ENCODE peak calls at places on chromosome 9, in five cellular contexts. A is neuronal stem cell, S is breast epithelium, R is gastrocnemius medialis, Y is H9. K is an unnamed sample.

GRCh38 chr9:19720374-19720773 is 68.5 kb downstream of the SLC24A2 start:
- DNase-seq in A (peak; percentile 73), S (no peak), R (no peak), Y (no peak), K (peak; percentile 26)

GRCh38 chr9:75190762-75191161 is 102.4 kb downstream of the OSTF1 start:
- DNase-seq in A (no peak), S (no peak), R (no peak), Y (no peak), K (no peak)

GRCh38 chr9:89955144-89955543 is 350.3 kb downstream of the GADD45G start:
- DNase-seq in A (no peak), S (no peak), R (no peak), Y (no peak), K (no peak)

GRCh38 chr9:136147890-136148714 is 29.4 kb upstream of the TMEM250 start:
- DNase-seq in A (no peak), S (no peak), R (no peak), Y (no peak), K (no peak)

GRCh38 chr9:69412741-69413150 is 87.7 kb downstream of the ENTREP1 start:
- DNase-seq in A (peak; percentile 58), S (no peak), R (peak; percentile 57), Y (peak; percentile 94), K (no peak)

GRCh38 chr9:89884356-89885083 is 279.7 kb downstream of the GADD45G start:
- DNase-seq in A (no peak), S (peak; percentile 44), R (peak; percentile 86), Y (no peak), K (no peak)

GRCh38 chr9:91207889-91208651 is 153.6 kb downstream of the AUH start:
- DNase-seq in A (no peak), S (no peak), R (no peak), Y (no peak), K (no peak)

GRCh38 chr9:136228107-136228875 is 17.3 kb downstream of the QSOX2 start:
- DNase-seq in A (no peak), S (no peak), R (no peak), Y (no peak), K (no peak)

GRCh38 chr9:83538172-83538889 is at the start of gene FRMD3:
- DNase-seq in A (peak; percentile 78), S (peak; percentile 67), R (peak; percentile 66), Y (peak; percentile 85), K (no peak)

GRCh38 chr9:137463194-137463930 is 4.2 kb upstream of the NSMF start:
- DNase-seq in A (no peak), S (no peak), R (no peak), Y (no peak), K (no peak)

GRCh38 chr9:122075135-122076030 is 17.7 kb downstream of the TTLL11 start:
- DNase-seq in A (no peak), S (no peak), R (peak; percentile 26), Y (no peak), K (no peak)

GRCh38 chr9:119101048-119101447 is 268.2 kb downstream of the BRINP1 start:
- DNase-seq in A (peak; percentile 3), S (no peak), R (no peak), Y (peak; percentile 34), K (no peak)

GRCh38 chr9:126375386-126375785 is 48.8 kb downstream of the MVB12B start:
- DNase-seq in A (no peak), S (no peak), R (no peak), Y (no peak), K (peak; percentile 20)

GRCh38 chr9:21549251-21549765 is 67.2 kb upstream of the IFNE start:
- DNase-seq in A (no peak), S (no peak), R (no peak), Y (no peak), K (no peak)

GRCh38 chr9:23830459-23830805 is 4.4 kb upstream of the ELAVL2 start:
- DNase-seq in A (no peak), S (no peak), R (no peak), Y (no peak), K (no peak)

GRCh38 chr9:116632990-116633441 is 54.1 kb upstream of the TRIM32 start:
- DNase-seq in A (no peak), S (no peak), R (no peak), Y (no peak), K (no peak)

GRCh38 chr9:122191519-122191918 is 31.8 kb downstream of the MORN5 start:
- DNase-seq in A (no peak), S (no peak), R (no peak), Y (no peak), K (no peak)

GRCh38 chr9:5612187-5612535 is 16.7 kb upstream of the RIC1 start:
- DNase-seq in A (no peak), S (no peak), R (peak; percentile 61), Y (no peak), K (no peak)

GRCh38 chr9:129451089-129451656 is 169.7 kb downstream of the C9orf50 start:
- DNase-seq in A (no peak), S (no peak), R (no peak), Y (no peak), K (no peak)

GRCh38 chr9:35774907-35775635 is 16.3 kb upstream of the NPR2 start:
- DNase-seq in A (no peak), S (no peak), R (no peak), Y (no peak), K (no peak)

GRCh38 chr9:74499770-74500583 is 2.8 kb downstream of the RORB start:
- DNase-seq in A (peak; percentile 21), S (no peak), R (no peak), Y (peak; percentile 43), K (no peak)

GRCh38 chr9:119289740-119290139 is 79.5 kb downstream of the BRINP1 start:
- DNase-seq in A (peak; percentile 64), S (no peak), R (peak; percentile 53), Y (peak; percentile 46), K (peak; percentile 35)

GRCh38 chr9:2307480-2307879 is 292.3 kb downstream of the SMARCA2 start:
- DNase-seq in A (no peak), S (no peak), R (no peak), Y (no peak), K (peak; percentile 1)

GRCh38 chr9:118882674-118883073 is 486.6 kb downstream of the BRINP1 start:
- DNase-seq in A (no peak), S (no peak), R (no peak), Y (no peak), K (no peak)

GRCh38 chr9:81113408-81114124 is 575.8 kb downstream of the TLE1 start:
- DNase-seq in A (no peak), S (no peak), R (no peak), Y (no peak), K (no peak)

GRCh38 chr9:121649476-121650219 is 1.8 kb upstream of the DAB2IP start:
- DNase-seq in A (no peak), S (no peak), R (no peak), Y (no peak), K (no peak)

GRCh38 chr9:104143554-104143919 is 49.4 kb downstream of the SMC2 start:
- DNase-seq in A (no peak), S (no peak), R (no peak), Y (no peak), K (no peak)

GRCh38 chr9:38274746-38275250 is 117.7 kb upstream of the ALDH1B1 start:
- DNase-seq in A (no peak), S (no peak), R (no peak), Y (peak; percentile 7), K (no peak)

DNA sequence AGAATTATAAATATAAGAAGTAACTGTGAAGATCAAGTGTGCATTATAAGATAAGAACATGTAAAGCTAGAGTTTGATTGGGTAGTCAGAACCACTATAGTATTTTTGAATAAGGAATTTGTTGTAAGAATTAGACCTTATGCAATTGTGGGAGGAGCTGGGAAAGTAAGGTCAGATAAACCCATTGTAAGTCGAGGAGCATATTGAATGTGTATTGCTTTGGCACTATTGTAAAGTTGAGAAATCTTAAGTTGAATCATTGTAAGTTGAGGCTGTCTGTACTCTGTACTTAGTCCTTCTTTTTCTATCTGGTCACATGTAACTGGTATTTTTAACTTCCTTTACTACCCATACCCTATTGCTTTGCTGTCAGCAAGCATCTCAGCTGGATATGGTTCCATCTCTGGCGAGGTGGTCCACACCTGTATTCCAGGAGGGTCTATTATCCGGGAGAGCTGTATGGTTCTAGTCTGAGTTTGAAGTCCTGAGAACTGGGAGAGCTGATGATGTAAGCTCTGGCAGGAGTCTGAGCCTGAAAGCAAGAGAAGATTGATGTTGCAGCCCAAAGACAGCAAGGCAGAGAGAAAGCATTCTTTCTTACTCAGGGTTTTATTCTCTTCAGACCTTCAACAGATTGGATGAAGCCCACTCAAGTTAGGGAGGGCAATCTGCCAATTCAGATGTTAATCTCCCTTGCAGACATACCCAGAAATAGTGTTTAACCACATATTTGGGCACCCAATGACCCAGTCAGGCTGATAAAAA is 158.9 kb downstream of the CCDC171 start:
- DNase-seq in A (no peak), S (no peak), R (no peak), Y (no peak), K (no peak)
- H3K27ac ChIP-seq in A (no peak overlapping the region), S (no peak overlapping the region), R (no peak overlapping the region), Y (no peak overlapping the region), K (no peak overlapping the region)

GRCh38 chr9:109245300-109245897 is 75.5 kb downstream of the EPB41L4B start:
- DNase-seq in A (no peak), S (no peak), R (peak; percentile 58), Y (no peak), K (no peak)

GRCh38 chr9:109247228-109247627 is 73.6 kb downstream of the EPB41L4B start:
- DNase-seq in A (no peak), S (no peak), R (no peak), Y (no peak), K (no peak)

GRCh38 chr9:109248133-109248581 is 72.7 kb downstream of the EPB41L4B start:
- DNase-seq in A (no peak), S (no peak), R (no peak), Y (no peak), K (no peak)

GRCh38 chr9:109244179-109245132 is 76.4 kb downstream of the EPB41L4B start:
- DNase-seq in A (peak; percentile 79), S (peak; percentile 67), R (peak; percentile 23), Y (peak; percentile 80), K (peak; percentile 20)

GRCh38 chr9:109246533-109246932 is 74.3 kb downstream of the EPB41L4B start:
- DNase-seq in A (no peak), S (no peak), R (no peak), Y (no peak), K (no peak)
- H3K27ac ChIP-seq in A (no peak overlapping the region), S (no peak overlapping the region), R (no peak overlapping the region), Y (no peak overlapping the region), K (no peak overlapping the region)

DNA sequence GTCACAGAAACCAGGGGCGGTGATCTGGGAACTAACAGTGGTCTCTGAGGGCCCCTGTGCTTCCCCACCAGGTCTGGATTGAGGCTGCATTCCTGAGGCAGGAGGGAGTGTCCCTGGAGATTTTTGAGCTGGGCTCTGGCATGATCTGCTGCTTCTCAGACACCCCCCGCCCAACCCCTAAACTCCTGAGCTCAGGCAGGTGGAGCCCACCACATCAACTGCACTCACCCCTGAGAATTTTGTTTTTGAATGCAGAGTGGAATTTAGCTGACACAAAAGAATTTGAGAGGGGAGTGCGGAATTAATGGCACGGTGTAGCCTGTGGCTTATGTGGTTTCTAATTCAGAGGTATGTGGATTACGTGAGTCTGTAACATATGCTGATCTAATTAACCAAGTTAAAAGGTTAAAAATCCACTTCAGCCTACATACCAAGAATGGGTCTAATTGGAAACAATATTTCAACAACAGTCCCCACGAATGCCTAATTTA is 23.9 kb upstream of the CTSL start:
- DNase-seq in A (peak; percentile 17), S (no peak), R (no peak), Y (no peak), K (no peak)
- H3K27ac ChIP-seq in A (peak overlapping the region; percentile 1), S (no peak overlapping the region), R (no peak overlapping the region), Y (no peak overlapping the region), K (peak overlapping the region; percentile 54)

DNA sequence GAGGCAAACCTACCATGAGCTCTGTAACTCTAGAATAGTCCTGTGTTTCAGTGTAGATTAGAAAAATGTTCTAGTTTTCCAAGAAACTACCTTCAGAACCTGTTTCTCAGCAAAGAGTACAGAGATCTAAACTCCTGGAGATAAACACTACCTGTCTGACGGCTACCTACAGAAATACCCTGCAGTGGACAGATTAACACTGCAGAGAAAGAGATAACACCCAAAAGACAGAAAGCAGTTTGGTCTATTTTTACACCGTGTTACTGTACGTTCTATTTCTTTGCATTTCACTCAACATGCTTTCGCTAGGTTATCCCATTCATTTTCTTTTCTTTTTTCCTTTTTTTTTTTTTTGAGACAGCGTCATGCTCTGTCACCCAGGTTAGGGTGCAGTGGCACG is 11.6 kb downstream of the SCAI start:
- DNase-seq in A (no peak), S (no peak), R (no peak), Y (no peak), K (no peak)
- H3K27ac ChIP-seq in A (no peak overlapping the region), S (no peak overlapping the region), R (no peak overlapping the region), Y (no peak overlapping the region), K (no peak overlapping the region)